ENCODE peak calls at places on chromosome 20, in four cellular contexts. E is gastrocnemius medialis, V is PC-3, A is SK-N-SH. N is an unnamed sample.

GRCh38 chr20:48823960-48824497 is 3.8 kb downstream of the PREX1 start:
- DNase-seq in E (no peak), V (peak; percentile 93), A (no peak), N (peak; percentile 90)

GRCh38 chr20:53652090-53652858 is 58.6 kb upstream of the ZNF217 start:
- DNase-seq in E (no peak), V (no peak), A (no peak), N (no peak)

GRCh38 chr20:43006651-43007375 is 182.9 kb downstream of the PTPRT start:
- DNase-seq in E (no peak), V (no peak), A (no peak), N (no peak)

GRCh38 chr20:11912013-11912663 is 5.6 kb upstream of the BTBD3 start:
- DNase-seq in E (no peak), V (peak; percentile 30), A (peak; percentile 20), N (no peak)

GRCh38 chr20:16947346-16947943 is 199.3 kb downstream of the OTOR start:
- DNase-seq in E (no peak), V (no peak), A (no peak), N (no peak)

GRCh38 chr20:63124782-63125580 is 91.0 kb downstream of the YTHDF1 start:
- DNase-seq in E (no peak), V (no peak), A (no peak), N (no peak)

GRCh38 chr20:57779401-57780003 is 69.7 kb upstream of the PMEPA1 start:
- DNase-seq in E (no peak), V (peak; percentile 88), A (no peak), N (peak; percentile 64)

GRCh38 chr20:25484911-25485511 is 77.5 kb downstream of the GINS1 start:
- DNase-seq in E (no peak), V (peak; percentile 77), A (no peak), N (peak; percentile 72)

GRCh38 chr20:55977723-55978481 is 27.4 kb downstream of the CBLN4 start:
- DNase-seq in E (no peak), V (no peak), A (no peak), N (no peak)

GRCh38 chr20:24913076-24913628 is 35.9 kb upstream of the CST7 start:
- DNase-seq in E (no peak), V (no peak), A (no peak), N (no peak)

GRCh38 chr20:415820-416322 is 7.8 kb downstream of the RBCK1 start:
- DNase-seq in E (peak; percentile 28), V (no peak), A (no peak), N (no peak)

GRCh38 chr20:59434950-59435349 is 134.5 kb downstream of the EDN3 start:
- DNase-seq in E (no peak), V (peak; percentile 7), A (no peak), N (peak; percentile 8)

GRCh38 chr20:50646483-50646996 is 44.8 kb downstream of the RIPOR3 start:
- DNase-seq in E (no peak), V (peak; percentile 39), A (no peak), N (no peak)

GRCh38 chr20:6402026-6402425 is 279.2 kb upstream of the FERMT1 start:
- DNase-seq in E (no peak), V (no peak), A (no peak), N (no peak)

GRCh38 chr20:61956396-61957342 is 109.0 kb downstream of the TAF4 start:
- DNase-seq in E (no peak), V (no peak), A (no peak), N (no peak)

GRCh38 chr20:42649716-42650115 is 540.0 kb downstream of the PTPRT start:
- DNase-seq in E (no peak), V (no peak), A (no peak), N (no peak)

GRCh38 chr20:24442909-24443308 is 26.5 kb upstream of the SYNDIG1 start:
- DNase-seq in E (no peak), V (no peak), A (no peak), N (no peak)

GRCh38 chr20:50187403-50188051 is 3.1 kb upstream of the CEBPB start:
- DNase-seq in E (no peak), V (peak; percentile 48), A (no peak), N (peak; percentile 50)

GRCh38 chr20:56358600-56359211 is at the start of gene FAM210B:
- DNase-seq in E (peak; percentile 76), V (peak; percentile 99), A (peak; percentile 99), N (peak; percentile 81)

GRCh38 chr20:52103469-52103910 is 88.1 kb downstream of the ZFP64 start:
- DNase-seq in E (no peak), V (no peak), A (no peak), N (no peak)

GRCh38 chr20:57960803-57961575 is 251.2 kb upstream of the PMEPA1 start:
- DNase-seq in E (no peak), V (no peak), A (no peak), N (no peak)

GRCh38 chr20:57939499-57939898 is 229.7 kb upstream of the PMEPA1 start:
- DNase-seq in E (no peak), V (peak; percentile 97), A (no peak), N (peak; percentile 55)

GRCh38 chr20:19056909-19057308 is 155.5 kb upstream of the SLC24A3 start:
- DNase-seq in E (no peak), V (no peak), A (no peak), N (no peak)

GRCh38 chr20:63624486-63624885 is 2.4 kb downstream of the GMEB2 start:
- DNase-seq in E (no peak), V (no peak), A (no peak), N (no peak)

GRCh38 chr20:21241400-21241799 is 61.7 kb upstream of the XRN2 start:
- DNase-seq in E (no peak), V (no peak), A (no peak), N (no peak)

GRCh38 chr20:19802099-19802491 is 44.0 kb downstream of the RIN2 start:
- DNase-seq in E (no peak), V (no peak), A (no peak), N (no peak)

GRCh38 chr20:43558412-43559146 is at the start of gene SGK2:
- DNase-seq in E (no peak), V (peak; percentile 76), A (no peak), N (no peak)

GRCh38 chr20:59785986-59786753 is 147.3 kb downstream of the SYCP2 start:
- DNase-seq in E (no peak), V (peak; percentile 33), A (no peak), N (no peak)

GRCh38 chr20:13736792-13737191 is 47.9 kb downstream of the ESF1 start:
- DNase-seq in E (no peak), V (no peak), A (no peak), N (no peak)

GRCh38 chr20:40868568-40869223 is 159.9 kb upstream of the TOP1 start:
- DNase-seq in E (no peak), V (no peak), A (no peak), N (no peak)

GRCh38 chr20:10495173-10495572 is 60.1 kb downstream of the SLX4IP start:
- DNase-seq in E (no peak), V (no peak), A (no peak), N (no peak)

GRCh38 chr20:34978092-34978744 is 22.6 kb downstream of the MYH7B start:
- DNase-seq in E (peak; percentile 74), V (no peak), A (no peak), N (no peak)

GRCh38 chr20:61922411-61922810 is 143.3 kb downstream of the TAF4 start:
- DNase-seq in E (no peak), V (no peak), A (no peak), N (no peak)

GRCh38 chr20:15708984-15709598 is 864.2 kb downstream of the KIF16B start:
- DNase-seq in E (no peak), V (peak; percentile 67), A (peak; percentile 39), N (no peak)

GRCh38 chr20:58692579-58693225 is at the start of gene NPEPL1:
- DNase-seq in E (no peak), V (peak; percentile 88), A (no peak), N (peak; percentile 24)

GRCh38 chr20:21510995-21511394 is 2.9 kb downstream of the NKX2-2 start:
- DNase-seq in E (no peak), V (no peak), A (no peak), N (no peak)

GRCh38 chr20:47099749-47100515 is 205.3 kb downstream of the EYA2 start:
- DNase-seq in E (peak; percentile 47), V (peak; percentile 31), A (no peak), N (no peak)

GRCh38 chr20:45036044-45036755 is 64.7 kb downstream of the KCNS1 start:
- DNase-seq in E (no peak), V (peak; percentile 76), A (no peak), N (peak; percentile 74)

GRCh38 chr20:18057106-18057993 is at the start of gene OVOL2:
- DNase-seq in E (no peak), V (peak; percentile 95), A (peak; percentile 52), N (peak; percentile 82)

N was measured in mammary epithelial cell.